ENCODE peak calls at places on chromosomes 1 and 21, in six cellular contexts. B is AG04449, W is HFF-Myc, D is MM.1S, V is colonic mucosa, S is PC-3. J is an unnamed sample.

GRCh38 chr1:203166192-203166940 is 9.3 kb downstream of the MYBPH start:
- DNase-seq in B (no peak), S (peak), D (peak), V (peak), W (no peak), J (no peak)

GRCh38 chr1:30451532-30452125 is 271.8 kb downstream of the MATN1 start:
- DNase-seq in B (no peak), D (no peak), W (no peak), S (no peak), V (no peak), J (no peak)

GRCh38 chr1:235100124-235100801 is 28.4 kb downstream of the TOMM20 start:
- DNase-seq in D (no peak), V (no peak), S (no peak), B (no peak), W (no peak), J (no peak)

GRCh38 chr1:9849691-9850441 is 26.1 kb upstream of the CLSTN1 start:
- DNase-seq in D (no peak), B (no peak), V (no peak), S (no peak), W (no peak), J (no peak)

GRCh38 chr1:200673952-200674823 is 4.5 kb upstream of the DDX59 start:
- DNase-seq in W (no peak), S (peak), V (no peak), B (peak), D (no peak), J (no peak)

GRCh38 chr1:224267922-224268321 is 62.0 kb downstream of the NVL start:
- DNase-seq in B (no peak), S (peak), D (no peak), W (no peak), V (no peak), J (no peak)

GRCh38 chr1:50983403-50983802 is 13.4 kb downstream of the CDKN2C start:
- DNase-seq in V (no peak), B (no peak), S (no peak), W (no peak), D (no peak), J (no peak)

GRCh38 chr1:151893176-151893924 is 16.0 kb downstream of the THEM4 start:
- DNase-seq in W (no peak), V (no peak), S (no peak), B (no peak), D (no peak), J (no peak)

GRCh38 chr1:223872308-223872878 is 26.6 kb upstream of the TP53BP2 start:
- DNase-seq in S (no peak), D (no peak), B (no peak), V (no peak), W (no peak), J (peak)

GRCh38 chr1:83845437-83846071 is 153.4 kb downstream of the TTLL7 start:
- DNase-seq in S (no peak), D (no peak), B (no peak), V (no peak), W (no peak), J (peak)

GRCh38 chr1:204507317-204508105 is 8.7 kb upstream of the MDM4 start:
- DNase-seq in S (peak), V (peak), W (no peak), D (peak), B (no peak), J (no peak)

GRCh38 chr1:210269981-210270380 is 37.4 kb downstream of the SERTAD4 start:
- DNase-seq in S (no peak), B (no peak), W (no peak), D (no peak), V (no peak), J (no peak)

GRCh38 chr1:179516976-179517705 is 58.6 kb downstream of the NPHS2 start:
- DNase-seq in B (no peak), D (no peak), W (no peak), V (peak), S (no peak), J (no peak)

GRCh38 chr1:49085079-49085478 is 308.4 kb upstream of the BEND5 start:
- DNase-seq in S (no peak), V (no peak), D (no peak), W (no peak), B (no peak), J (no peak)

GRCh38 chr21:24716306-24716918 is 890.9 kb downstream of the MRPL39 start:
- DNase-seq in W (no peak), S (no peak), B (peak), V (no peak), D (no peak), J (no peak)

GRCh38 chr1:86388777-86389176 is 7.3 kb downstream of the ODF2L start:
- DNase-seq in W (no peak), B (no peak), V (no peak), D (no peak), S (no peak), J (no peak)

GRCh38 chr1:86395771-86396502 is at the start of gene ODF2L:
- DNase-seq in S (peak), D (peak), V (peak), W (peak), B (peak), J (no peak)

GRCh38 chr1:86396503-86396900 is 379 bp upstream of the ODF2L start:
- DNase-seq in S (no peak), D (no peak), W (no peak), B (no peak), V (no peak), J (no peak)

GRCh38 chr1:86389315-86389714 is 6.8 kb downstream of the ODF2L start:
- DNase-seq in V (no peak), B (no peak), D (peak), W (no peak), S (no peak), J (no peak)

GRCh38 chr1:86394416-86394815 is 1.7 kb downstream of the ODF2L start:
- DNase-seq in B (no peak), S (peak), W (no peak), V (no peak), D (no peak), J (no peak)
- H3K4me3 ChIP-seq in B (no peak), S (peak), W (peak), V (no peak), D (no peak), J (no peak)

DNA sequence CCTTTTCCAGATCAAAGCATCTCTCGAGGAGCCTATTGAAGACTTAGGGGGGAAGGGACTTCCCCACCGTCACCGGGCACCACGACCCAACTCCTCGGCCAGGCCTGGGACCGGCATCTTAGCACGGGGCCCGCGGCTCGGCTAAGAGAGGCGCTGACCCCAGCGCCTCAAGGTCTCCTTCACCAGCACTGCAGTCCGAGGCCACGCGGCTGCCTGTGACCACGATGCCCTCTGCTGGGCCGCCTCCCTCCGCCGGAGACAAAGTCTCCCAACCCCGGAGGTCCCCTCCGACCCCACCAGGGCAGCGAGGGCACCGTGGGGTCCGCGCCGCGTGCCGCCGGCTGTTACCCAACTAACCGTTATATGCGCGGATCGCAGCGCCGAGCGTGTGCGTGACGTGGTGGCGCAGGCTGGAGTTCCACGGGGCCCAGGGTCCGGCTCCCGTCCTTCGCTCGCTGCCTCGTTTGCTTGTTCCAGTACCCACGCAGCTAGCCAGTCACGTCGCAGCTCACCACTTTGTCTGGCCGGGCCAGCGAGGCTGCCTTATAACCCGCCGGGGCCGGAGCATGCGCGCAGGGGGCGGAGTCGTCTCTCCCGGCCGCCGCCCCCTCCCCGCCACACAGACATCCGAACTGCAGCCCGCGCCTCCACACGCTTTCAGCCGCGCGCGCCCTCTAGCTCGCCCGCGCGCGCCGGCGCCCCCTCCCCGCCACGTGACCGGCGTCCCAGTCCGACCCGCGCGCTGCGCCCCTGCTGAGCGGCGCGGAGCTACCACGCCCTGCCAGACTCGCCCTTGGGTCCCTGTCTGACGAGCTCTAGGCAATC is at the start of gene SLC16A1:
- DNase-seq in B (peak), S (peak), W (peak), D (peak), V (peak), J (peak)
- TF ChIP-seq CTCF in B (peak), S (peak), W (peak), D (no peak), V (peak), J (peak)

GRCh38 chr1:196063952-196064351 is 544.3 kb downstream of the KCNT2 start:
- DNase-seq in D (no peak), V (no peak), S (no peak), W (no peak), B (no peak), J (no peak)

GRCh38 chr1:196059210-196059609 is 549.0 kb downstream of the KCNT2 start:
- DNase-seq in S (peak), W (peak), D (no peak), B (no peak), V (no peak), J (no peak)

GRCh38 chr1:196060539-196060938 is 547.7 kb downstream of the KCNT2 start:
- DNase-seq in V (no peak), B (no peak), D (no peak), S (no peak), W (no peak), J (no peak)

GRCh38 chr1:196063307-196063706 is 544.9 kb downstream of the KCNT2 start:
- DNase-seq in B (no peak), D (no peak), S (no peak), V (no peak), W (no peak), J (no peak)
- H3K4me3 ChIP-seq in B (no peak), D (no peak), S (no peak), V (no peak), W (no peak), J (no peak)

DNA sequence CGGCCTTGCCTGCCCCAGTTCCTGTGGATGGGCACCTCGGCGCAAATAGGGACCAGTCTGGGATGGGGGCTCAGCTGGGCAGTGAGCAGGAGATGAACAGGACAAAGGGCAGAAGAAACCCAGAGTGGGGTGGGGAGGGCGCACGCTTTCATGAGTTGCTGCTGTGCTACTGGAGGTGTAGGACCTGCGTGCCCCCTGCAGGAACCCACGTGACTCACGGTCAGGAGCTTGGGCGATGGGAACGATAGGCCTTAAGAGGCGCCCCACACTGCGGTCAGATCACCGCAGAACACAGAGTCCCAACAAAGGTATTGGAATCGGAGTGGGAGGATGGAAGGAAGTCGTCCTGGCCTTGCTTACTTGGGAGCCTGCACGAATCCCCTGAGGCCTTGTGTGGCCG is 17.2 kb downstream of the PRDM15 start:
- DNase-seq in W (no peak), D (no peak), S (no peak), V (no peak), B (no peak), J (no peak)
- TF ChIP-seq CTCF in W (no peak), D (no peak), S (no peak), V (no peak), B (no peak), J (no peak)

GRCh38 chr1:226064816-226065248 is 2.3 kb downstream of the H3-3A start:
- DNase-seq in V (peak), B (no peak), W (no peak), S (peak), D (peak), J (no peak)
- H3K4me3 ChIP-seq in V (peak), B (peak), W (peak), S (peak), D (peak), J (peak)

GRCh38 chr1:180779584-180779983 is 133.1 kb upstream of the KIAA1614 start:
- DNase-seq in V (no peak), W (no peak), B (no peak), D (no peak), S (no peak), J (no peak)

GRCh38 chr1:180781718-180782117 is 131.0 kb upstream of the KIAA1614 start:
- DNase-seq in D (no peak), W (no peak), V (no peak), B (no peak), S (no peak), J (no peak)

GRCh38 chr1:180777072-180777689 is 135.5 kb upstream of the KIAA1614 start:
- DNase-seq in D (no peak), S (no peak), V (no peak), W (no peak), B (no peak), J (no peak)

GRCh38 chr1:180775801-180776200 is 136.9 kb upstream of the KIAA1614 start:
- DNase-seq in B (no peak), D (no peak), S (no peak), V (no peak), W (no peak), J (no peak)

DNA sequence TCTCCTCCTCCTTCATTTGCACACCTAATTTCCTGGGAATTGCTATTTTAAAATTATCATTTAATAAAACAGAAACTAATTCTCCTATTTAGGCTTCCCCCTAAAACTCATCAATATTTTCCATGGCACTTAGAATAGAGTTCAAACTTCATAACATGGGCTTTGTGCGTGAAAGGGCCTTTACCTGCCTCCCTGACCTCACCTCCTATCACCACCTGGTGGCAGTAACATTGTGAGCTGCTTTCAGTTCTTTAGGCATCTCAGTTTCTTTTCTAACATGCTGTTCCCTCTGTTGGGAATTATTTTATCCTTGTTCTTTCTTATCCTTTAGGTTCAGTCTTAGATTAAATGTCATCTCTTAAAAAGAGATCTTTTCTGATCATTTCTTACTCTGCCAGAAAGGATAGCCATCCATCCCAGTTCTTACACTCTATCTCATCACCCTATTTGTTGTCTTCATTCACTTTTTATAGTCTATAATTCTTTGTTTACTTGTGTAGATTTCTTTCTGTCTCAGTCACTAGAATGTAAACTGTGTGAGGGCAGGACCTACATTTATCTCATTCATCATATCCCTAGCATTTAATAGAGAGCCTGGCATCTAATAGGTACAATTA is 133.8 kb upstream of the KIAA1614 start:
- DNase-seq in V (peak), D (peak), B (no peak), W (no peak), S (peak), J (no peak)
- TF ChIP-seq CTCF in V (peak), D (peak), B (no peak), W (peak), S (peak), J (peak)

GRCh38 chr1:77290576-77290975 is 8.8 kb downstream of the AK5 start:
- DNase-seq in W (no peak), S (no peak), V (no peak), B (no peak), D (no peak), J (no peak)

GRCh38 chr1:77288275-77288674 is 6.5 kb downstream of the AK5 start:
- DNase-seq in B (no peak), W (no peak), D (no peak), V (no peak), S (peak), J (peak)

GRCh38 chr1:77287535-77287934 is 5.7 kb downstream of the AK5 start:
- DNase-seq in W (no peak), B (no peak), V (no peak), S (no peak), D (no peak), J (no peak)

DNA sequence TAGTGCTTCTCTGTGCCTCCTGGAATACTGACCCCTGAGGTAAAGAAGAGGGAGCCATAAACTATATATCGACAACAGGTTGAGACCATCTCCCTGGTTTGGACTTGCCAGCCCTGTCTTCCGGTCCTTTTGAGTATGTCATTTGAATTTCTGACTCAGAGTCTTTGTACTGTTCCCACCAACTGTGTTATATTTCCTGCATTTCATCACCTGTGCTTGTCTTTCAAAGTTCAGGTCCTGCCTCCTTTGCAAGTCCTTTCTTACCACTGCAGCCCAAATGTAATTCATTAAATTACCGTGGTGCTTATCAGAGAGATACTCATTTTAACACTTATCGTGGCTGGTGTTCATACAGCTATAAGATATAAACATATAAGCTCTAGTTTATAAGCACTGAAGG is 10.7 kb downstream of the AK5 start:
- DNase-seq in W (no peak), B (no peak), V (no peak), S (no peak), D (no peak), J (no peak)
- H3K4me3 ChIP-seq in W (no peak), B (no peak), V (no peak), S (no peak), D (no peak), J (no peak)

GRCh38 chr21:42539931-42540343 is 26.3 kb downstream of the SLC37A1 start:
- DNase-seq in S (no peak), V (no peak), B (no peak), D (no peak), W (no peak), J (no peak)
- TF ChIP-seq CTCF in S (peak), V (no peak), B (no peak), D (peak), W (no peak), J (peak)